ENCODE peak calls at places on chromosomes 1 and 21, in ten cellular contexts. V is Peyer's patch, O is left lung, J is gastrocnemius medialis, A is cardiac muscle cell, X is breast epithelium, R is pancreas, I is colonic mucosa, G is PC-9, N is fibroblast of lung. U is an unnamed sample.

GRCh38 chr1:15104768-15105167 is 48.8 kb upstream of the TMEM51 start:
- DNase-seq in J (no peak), A (no peak), O (no peak), V (no peak), X (no peak), R (no peak), I (no peak), N (no peak), G (no peak), U (no peak)

GRCh38 chr1:33181038-33181861 is 593 bp downstream of the TRIM62 start:
- DNase-seq in R (peak; percentile 69), G (peak; percentile 43), A (peak; percentile 71), I (peak; percentile 54), O (peak; percentile 53), N (peak; percentile 52), J (peak; percentile 43), V (peak; percentile 22), X (no peak), U (peak; percentile 52)

GRCh38 chr1:61692155-61692783 is 32.7 kb downstream of the TM2D1 start:
- DNase-seq in N (peak; percentile 55), R (no peak), I (peak; percentile 39), X (no peak), G (no peak), V (no peak), J (no peak), A (no peak), O (no peak), U (no peak)

GRCh38 chr1:89149229-89149628 is 23.3 kb upstream of the GBP2 start:
- DNase-seq in V (no peak), N (peak; percentile 21), A (peak; percentile 64), I (no peak), G (peak; percentile 25), R (peak; percentile 30), X (no peak), J (no peak), O (no peak), U (no peak)

GRCh38 chr1:220300442-220301121 is 28.3 kb upstream of the RAB3GAP2 start:
- DNase-seq in R (no peak), O (peak; percentile 74), I (peak; percentile 23), V (no peak), N (peak; percentile 93), X (peak; percentile 75), J (peak; percentile 56), A (peak; percentile 18), G (peak; percentile 60), U (peak; percentile 23)

GRCh38 chr1:227586733-227587132 is 23.4 kb downstream of the ZNF678 start:
- DNase-seq in G (no peak), J (no peak), A (no peak), R (no peak), O (no peak), I (no peak), X (no peak), V (no peak), N (no peak), U (no peak)

GRCh38 chr1:160679893-160680292 is 31.7 kb downstream of the CD48 start:
- DNase-seq in X (no peak), O (no peak), N (no peak), R (no peak), J (no peak), I (no peak), V (no peak), A (no peak), G (no peak), U (no peak)

GRCh38 chr1:84090447-84091244 is 53.4 kb upstream of the PRKACB start:
- DNase-seq in G (no peak), O (no peak), J (no peak), A (no peak), R (no peak), I (peak; percentile 20), V (no peak), N (no peak), X (no peak), U (no peak)

GRCh38 chr21:38306833-38307232 is 50.0 kb downstream of the KCNJ15 start:
- DNase-seq in V (no peak), N (peak; percentile 95), X (no peak), J (no peak), I (no peak), A (no peak), O (no peak), G (no peak), R (no peak), U (no peak)

GRCh38 chr1:228295201-228295600 is 87.4 kb downstream of the OBSCN start:
- DNase-seq in O (no peak), G (no peak), V (no peak), X (no peak), N (no peak), I (no peak), A (no peak), R (no peak), J (no peak), U (peak; percentile 11)

GRCh38 chr1:103942029-103942428 is 192.3 kb downstream of the AMY1C start:
- DNase-seq in O (no peak), R (no peak), A (no peak), N (no peak), J (no peak), I (no peak), G (no peak), X (no peak), V (no peak), U (no peak)

DNA sequence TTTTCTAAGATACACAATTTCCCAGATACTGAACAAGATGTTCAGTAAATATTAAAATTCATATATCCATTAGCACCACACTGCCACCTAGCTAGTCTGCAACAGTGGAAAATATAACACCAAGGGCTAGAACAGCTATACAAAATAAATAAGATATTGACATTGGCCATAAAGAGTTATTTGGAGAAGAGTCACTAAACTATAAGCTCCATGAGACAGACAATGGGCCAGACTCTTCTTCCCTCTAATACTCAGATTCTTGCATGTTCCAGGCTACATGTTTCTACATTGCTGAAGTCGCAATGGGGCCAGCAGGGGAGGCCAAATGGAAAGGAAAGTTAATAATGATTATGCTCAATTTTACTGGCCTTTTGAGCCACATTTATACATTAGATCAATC is 21.5 kb downstream of the SPATA6 start:
- DNase-seq in O (no peak), N (no peak), I (no peak), R (no peak), J (no peak), X (no peak), G (no peak), A (no peak), V (no peak), U (peak; percentile 14)
- TF ChIP-seq CTCF in O (no peak), N (peak; percentile 39), I (peak; percentile 17), R (no peak), J (no peak), X (no peak), G (peak; percentile 34), A (peak; percentile 26), V (no peak), U (no peak)

GRCh38 chr1:24779689-24780464 is 34.6 kb downstream of the CLIC4 start:
- DNase-seq in V (no peak), A (no peak), J (no peak), I (no peak), G (no peak), O (no peak), X (no peak), R (no peak), N (no peak), U (no peak)

GRCh38 chr1:24776821-24777220 is 31.6 kb downstream of the CLIC4 start:
- DNase-seq in I (no peak), A (no peak), G (no peak), X (no peak), J (no peak), N (no peak), R (no peak), O (no peak), V (no peak), U (no peak)

GRCh38 chr1:24775901-24776300 is 30.7 kb downstream of the CLIC4 start:
- DNase-seq in J (no peak), I (no peak), R (no peak), X (no peak), A (no peak), V (no peak), N (no peak), O (no peak), G (no peak), U (no peak)

GRCh38 chr1:24775348-24775747 is 30.1 kb downstream of the CLIC4 start:
- DNase-seq in G (no peak), J (no peak), V (no peak), O (no peak), A (no peak), R (no peak), N (no peak), X (no peak), I (no peak), U (no peak)

GRCh38 chr1:24778141-24778540 is 32.9 kb downstream of the CLIC4 start:
- DNase-seq in A (no peak), J (no peak), I (no peak), V (no peak), O (no peak), N (no peak), X (no peak), G (no peak), R (no peak), U (no peak)
- H3K4me1 ChIP-seq in A (peaks cover 19% of the 10 kb centered on the region), J (peaks cover 10% of the 10 kb centered on the region), I (no peaks in the 10 kb centered on the region), V (no peaks in the 10 kb centered on the region), O (peaks cover 4% of the 10 kb centered on the region), N (no peaks in the 10 kb centered on the region), X (no peaks in the 10 kb centered on the region), G (no peaks in the 10 kb centered on the region), R (no peaks in the 10 kb centered on the region), U (no peaks in the 10 kb centered on the region)

DNA sequence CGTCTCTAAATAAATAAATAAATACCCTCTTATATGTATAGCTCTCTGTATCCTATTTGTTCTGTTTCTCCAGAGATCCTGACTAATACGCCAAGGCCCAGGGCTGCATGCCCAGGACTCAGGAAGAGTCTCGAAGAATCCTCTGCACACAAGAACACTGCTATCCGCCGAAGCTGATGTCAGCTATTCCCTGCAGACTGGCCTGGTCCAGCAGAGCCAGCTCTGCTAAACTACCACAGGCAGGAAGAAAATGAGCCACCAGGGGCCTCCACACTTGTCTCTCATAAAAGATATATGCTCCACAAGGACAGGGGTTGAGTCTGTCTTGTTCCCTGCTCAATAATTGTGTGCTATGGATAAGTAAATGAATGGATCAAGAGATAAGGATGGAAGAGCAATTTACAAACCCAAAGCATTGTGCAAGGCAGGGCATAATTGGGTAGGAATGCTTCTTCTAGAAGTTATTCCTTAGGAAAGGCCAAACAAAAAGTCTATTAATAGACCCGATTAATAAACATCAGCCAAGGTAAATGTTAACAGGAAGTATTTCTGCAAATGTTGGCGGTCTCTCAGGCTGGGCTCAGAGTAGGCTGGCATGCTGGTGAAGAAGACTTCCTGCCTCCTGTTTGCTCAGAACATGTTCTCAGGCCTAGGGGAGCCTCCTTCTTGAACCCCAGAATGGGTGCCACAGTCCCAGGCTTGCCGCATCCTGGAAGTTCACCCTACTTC is 26.3 kb upstream of the MAN1C1 start:
- DNase-seq in V (no peak), N (no peak), O (no peak), J (no peak), G (no peak), A (peak; percentile 43), I (no peak), X (no peak), R (no peak), U (no peak)
- TF ChIP-seq CTCF in V (no peak), N (peak; percentile 13), O (no peak), J (peak; percentile 20), G (no peak), A (peak; percentile 13), I (no peak), X (peak; percentile 29), R (no peak), U (no peak)

DNA sequence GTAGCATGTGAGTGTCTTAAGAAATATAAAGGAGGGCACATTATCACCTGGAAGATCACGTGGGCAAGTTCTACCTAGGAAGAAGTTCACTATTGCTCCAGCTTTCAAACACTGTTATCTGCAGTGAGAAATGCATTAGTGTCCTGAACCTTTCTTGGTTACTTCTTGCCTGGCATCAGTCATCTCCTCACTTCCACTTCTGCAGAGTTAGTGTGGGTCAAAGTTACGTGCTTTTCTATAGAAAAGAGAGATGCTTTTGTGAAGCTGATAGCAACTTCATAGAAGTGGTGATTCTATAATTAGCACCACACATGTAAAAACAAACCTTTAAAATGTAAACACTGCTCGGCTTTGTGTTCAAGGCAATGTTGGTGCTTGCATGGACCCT is 57.2 kb downstream of the MRPS6 start:
- DNase-seq in N (no peak), V (no peak), J (no peak), O (no peak), G (no peak), X (no peak), I (no peak), R (no peak), A (no peak), U (no peak)
- H3K4me1 ChIP-seq in N (peaks cover 21% of the 10 kb centered on the region), V (no peaks in the 10 kb centered on the region), J (peaks cover 80% of the 10 kb centered on the region), O (peaks cover 17% of the 10 kb centered on the region), G (no peaks in the 10 kb centered on the region), X (no peaks in the 10 kb centered on the region), I (peaks cover 5% of the 10 kb centered on the region), R (peaks cover 31% of the 10 kb centered on the region), A (peaks cover 62% of the 10 kb centered on the region), U (peaks cover 5% of the 10 kb centered on the region)

U was measured in mucosa of descending colon.